ENCODE peak calls at places on chromosomes 1 and 21, in five cellular contexts. W, M, X, D and V are unnamed samples.

GRCh38 chr21:29436143-29436542 is 137.4 kb downstream of the BACH1 start:
- DNase-seq in X (no peak), D (no peak), M (no peak), W (no peak), V (no peak)

GRCh38 chr21:41363370-41364270 is 1.8 kb downstream of the MX2 start:
- DNase-seq in M (no peak), W (no peak), X (no peak), D (no peak), V (no peak)

GRCh38 chr21:38702196-38702595 is 103.5 kb upstream of the ETS2 start:
- DNase-seq in X (no peak), D (no peak), M (no peak), W (no peak), V (no peak)

GRCh38 chr1:214549604-214550338 is 1.6 kb downstream of the PTPN14 start:
- DNase-seq in D (peak; percentile 62), X (peak; percentile 73), M (peak; percentile 20), W (no peak), V (no peak)

GRCh38 chr1:16250547-16251251 is 13.7 kb upstream of the CPLANE2 start:
- DNase-seq in X (no peak), D (peak; percentile 57), W (no peak), M (no peak), V (no peak)

GRCh38 chr1:41955461-41956159 is 36.9 kb upstream of the HIVEP3 start:
- DNase-seq in X (peak; percentile 86), M (peak; percentile 2), W (peak; percentile 59), D (peak; percentile 86), V (no peak)

GRCh38 chr1:145957443-145958319 is at the start of gene LIX1L:
- DNase-seq in W (peak; percentile 94), D (peak; percentile 96), M (peak; percentile 95), X (peak; percentile 98), V (peak; percentile 97)

GRCh38 chr1:243950166-243950565 is 100.1 kb upstream of the AKT3 start:
- DNase-seq in M (peak; percentile 61), W (no peak), D (peak; percentile 94), X (peak; percentile 85), V (no peak)

GRCh38 chr1:163213626-163214025 is 10.9 kb upstream of the RGS5 start:
- DNase-seq in W (no peak), D (no peak), M (peak; percentile 2), X (peak; percentile 46), V (no peak)

GRCh38 chr1:243742814-243743213 is 107.2 kb downstream of the AKT3 start:
- DNase-seq in D (peak; percentile 96), X (peak; percentile 80), M (no peak), W (no peak), V (no peak)

GRCh38 chr1:162200096-162200847 is 130.8 kb downstream of the NOS1AP start:
- DNase-seq in W (no peak), M (no peak), D (no peak), X (no peak), V (no peak)

GRCh38 chr1:162649606-162650005 is 17.3 kb downstream of the DDR2 start:
- DNase-seq in M (no peak), W (no peak), D (no peak), X (peak; percentile 72), V (no peak)

GRCh38 chr21:39651206-39651605 is 38.5 kb downstream of the B3GALT5 start:
- DNase-seq in M (peak; percentile 37), D (no peak), X (no peak), W (no peak), V (no peak)

GRCh38 chr1:25095635-25096200 is 136.6 kb downstream of the SYF2 start:
- DNase-seq in X (no peak), W (no peak), D (no peak), M (no peak), V (no peak)

GRCh38 chr1:1808206-1808605 is 29.9 kb upstream of the NADK start:
- DNase-seq in W (no peak), X (no peak), D (no peak), M (peak; percentile 89), V (no peak)

GRCh38 chr1:62887799-62888507 is 104.0 kb downstream of the ATG4C start:
- DNase-seq in M (no peak), X (no peak), D (no peak), W (no peak), V (no peak)

GRCh38 chr1:158285756-158286241 is 3.9 kb upstream of the CD1C start:
- DNase-seq in D (no peak), X (no peak), W (no peak), M (peak; percentile 46), V (no peak)

GRCh38 chr1:240031009-240031408 is 60.7 kb upstream of the FMN2 start:
- DNase-seq in W (no peak), M (peak; percentile 58), D (peak; percentile 97), X (peak; percentile 92), V (no peak)

GRCh38 chr1:242002528-242002927 is 3.6 kb upstream of the MAP1LC3C start:
- DNase-seq in M (peak; percentile 86), W (no peak), D (no peak), X (no peak), V (no peak)

GRCh38 chr1:32390904-32391480 is 3.2 kb downstream of the BSDC1 start:
- DNase-seq in X (no peak), D (no peak), W (no peak), M (no peak), V (no peak)

GRCh38 chr1:2240251-2241156 is 12.4 kb downstream of the SKI start:
- DNase-seq in D (peak; percentile 29), W (no peak), X (peak; percentile 49), M (peak; percentile 92), V (no peak)

GRCh38 chr1:182279724-182280506 is 111.7 kb downstream of the GLUL start:
- DNase-seq in W (peak; percentile 46), D (no peak), M (no peak), X (no peak), V (peak; percentile 36)

GRCh38 chr1:186304982-186305949 is 69.8 kb downstream of the TPR start:
- DNase-seq in D (peak; percentile 13), X (peak; percentile 54), W (peak; percentile 6), M (peak; percentile 52), V (no peak)

GRCh38 chr1:12462586-12462985 is 155.4 kb downstream of the DHRS3 start:
- DNase-seq in M (peak; percentile 82), D (no peak), W (no peak), X (no peak), V (no peak)

GRCh38 chr21:45423201-45423955 is 18.4 kb downstream of the COL18A1 start:
- DNase-seq in X (no peak), W (no peak), D (no peak), M (no peak), V (no peak)

GRCh38 chr21:45421846-45422775 is 17.1 kb downstream of the COL18A1 start:
- DNase-seq in X (no peak), W (no peak), D (no peak), M (no peak), V (no peak)

GRCh38 chr21:45424854-45425795 is 20.2 kb downstream of the COL18A1 start:
- DNase-seq in W (no peak), M (no peak), X (no peak), D (no peak), V (no peak)

GRCh38 chr21:45421071-45421845 is 16.3 kb downstream of the COL18A1 start:
- DNase-seq in D (no peak), X (no peak), W (no peak), M (no peak), V (no peak)

DNA sequence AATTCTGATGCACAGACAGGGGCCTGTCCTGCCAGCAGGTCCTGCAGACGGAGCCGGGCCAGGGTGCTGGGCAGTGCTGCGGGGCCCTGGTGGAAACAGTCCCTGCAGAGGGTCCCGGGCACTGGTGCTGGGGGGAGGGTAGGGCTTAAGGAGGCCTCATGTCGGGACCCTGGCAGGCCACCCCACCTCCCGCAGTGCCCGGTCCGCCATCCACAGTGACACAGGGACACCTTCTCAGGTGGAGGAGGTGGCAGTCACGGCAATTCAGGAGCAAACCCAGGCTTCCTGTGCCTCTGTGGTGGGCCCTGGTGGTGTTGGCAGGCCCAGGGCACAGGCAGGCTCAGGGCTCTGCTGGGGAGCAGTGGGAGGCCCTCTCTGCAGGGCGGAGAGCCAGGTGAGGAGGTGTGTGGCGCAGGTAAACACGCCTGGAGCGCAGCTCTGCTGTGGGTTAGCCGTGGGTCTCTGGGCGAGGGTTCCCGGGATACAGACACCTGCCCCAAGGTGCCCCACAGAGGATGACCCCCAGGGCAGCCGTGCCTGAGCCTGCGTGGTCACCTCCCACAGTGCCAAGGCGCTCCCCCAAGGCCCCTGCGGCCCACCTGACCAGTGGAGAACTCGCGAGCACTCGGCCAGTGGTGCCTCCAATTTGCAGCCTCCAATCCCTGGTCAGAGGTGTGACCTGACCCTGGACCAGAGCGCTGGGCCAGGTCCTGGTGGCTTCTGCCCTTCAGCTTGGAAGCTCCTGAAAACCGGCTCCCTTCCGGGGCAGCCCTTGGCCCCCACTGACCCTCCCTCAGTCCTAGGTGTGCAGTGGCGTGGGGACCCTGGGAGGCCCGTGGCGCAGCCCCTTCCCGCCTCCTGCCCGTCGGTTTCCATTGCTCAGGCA is 19.2 kb downstream of the COL18A1 start:
- DNase-seq in M (no peak), D (no peak), X (no peak), W (no peak), V (no peak)
- H3K23ac ChIP-seq in M (no peak overlapping the region), D (no peak overlapping the region), X (no peak overlapping the region), W (no peak overlapping the region), V (no peak overlapping the region)

GRCh38 chr1:201022178-201022823 is 1.2 kb downstream of the KIF21B start:
- DNase-seq in M (no peak), W (no peak), X (no peak), D (no peak), V (no peak)

GRCh38 chr1:201021333-201022177 is 2.0 kb downstream of the KIF21B start:
- DNase-seq in D (no peak), X (no peak), W (no peak), M (no peak), V (peak; percentile 52)

GRCh38 chr1:201022824-201023516 is 544 bp downstream of the KIF21B start:
- DNase-seq in W (no peak), X (peak; percentile 44), M (peak; percentile 19), D (no peak), V (no peak)

GRCh38 chr1:201024251-201024998 is 911 bp upstream of the KIF21B start:
- DNase-seq in X (no peak), W (no peak), D (no peak), M (no peak), V (no peak)

GRCh38 chr1:201023517-201023902 is at the start of gene KIF21B:
- DNase-seq in D (no peak), W (peak; percentile 87), M (peak; percentile 79), X (peak; percentile 71), V (peak; percentile 89)
- H3K23ac ChIP-seq in D (peak within 1 kb of the TSS; percentile 24), W (peak within 1 kb of the TSS; percentile 11), M (no peak within 1 kb of the TSS), X (no peak within 1 kb of the TSS), V (no peak within 1 kb of the TSS)

GRCh38 chr1:231099311-231099710 is 59.3 kb upstream of the FAM89A start:
- DNase-seq in D (no peak), X (no peak), M (no peak), W (no peak), V (no peak)
- H3K23ac ChIP-seq in D (no peak overlapping the region), X (no peak overlapping the region), M (no peak overlapping the region), W (no peak overlapping the region), V (no peak overlapping the region)

DNA sequence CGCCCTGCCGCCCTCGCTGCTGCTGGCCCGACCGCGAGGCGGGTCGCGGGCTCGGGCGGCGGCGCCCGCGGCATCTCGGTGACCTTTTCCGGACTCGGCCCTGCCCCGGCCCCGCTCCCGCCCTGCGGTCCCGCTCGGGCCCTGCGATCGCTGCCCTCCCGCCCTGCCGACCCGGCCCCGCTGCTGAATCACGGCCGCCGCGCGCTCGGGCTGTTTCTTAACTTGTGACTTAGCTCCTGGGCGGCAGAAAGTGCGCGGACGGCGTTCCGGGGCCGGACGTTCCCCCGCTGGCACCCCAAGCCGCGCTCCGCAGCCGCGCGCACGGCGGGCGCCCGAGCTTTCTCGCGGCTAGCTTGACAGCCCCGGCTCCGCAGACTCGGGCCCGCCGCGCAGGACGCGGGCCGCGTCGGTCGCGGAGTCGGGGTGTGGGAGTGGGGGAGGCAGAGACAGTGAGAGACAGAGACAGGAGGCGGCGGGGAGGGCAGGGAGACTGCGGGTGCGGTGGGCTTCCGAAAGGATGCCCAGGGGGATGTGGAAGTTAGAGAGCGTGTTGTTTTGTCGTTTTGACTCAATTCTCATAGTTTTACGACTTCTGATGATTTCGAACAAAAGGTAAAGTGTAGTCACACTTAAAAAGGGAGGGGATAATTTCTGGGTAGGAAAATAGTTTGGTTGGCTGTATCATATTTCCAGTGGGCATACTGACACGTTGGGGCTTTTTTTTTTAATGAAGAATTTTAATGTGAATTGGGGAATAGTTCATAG is 49.7 kb downstream of the PRDM2 start:
- DNase-seq in X (peak; percentile 58), W (peak; percentile 51), M (peak; percentile 68), D (peak; percentile 36), V (no peak)
- H3K23ac ChIP-seq in X (no peak overlapping the region), W (peak overlapping the region; percentile 92), M (no peak overlapping the region), D (peak overlapping the region; percentile 95), V (no peak overlapping the region)